ENCODE peak calls at places on chromosomes 1 and 21, in four cellular contexts. C is stimulated activated CD4-positive, alpha-beta T cell treated with anti-CD3 and anti-CD28 coated beads, Interleukin-12 subunit alpha, Interleukin-12 subunit beta, amount 100 ng/mL, for 24 hours; U is central memory CD4-positive, alpha-beta T cell; S is substantia nigra. O is an unnamed sample.

GRCh38 chr1:23018661-23019093 is 591 bp upstream of the KDM1A start:
- DNase-seq in U (no peak), C (no peak), S (no peak), O (no peak)

GRCh38 chr21:15761508-15762100 is 31.8 kb downstream of the USP25 start:
- DNase-seq in S (no peak), C (no peak), U (no peak), O (no peak)

GRCh38 chr1:212147581-212148033 is 112.1 kb downstream of the DTL start:
- DNase-seq in S (no peak), C (no peak), U (no peak), O (no peak)

GRCh38 chr1:186494832-186495271 is 33.9 kb upstream of the PDC start:
- DNase-seq in S (no peak), U (no peak), C (no peak), O (no peak)

GRCh38 chr1:27658951-27659496 is 13.0 kb downstream of the IFI6 start:
- DNase-seq in C (no peak), S (no peak), U (no peak), O (peak)

GRCh38 chr1:213066363-213066762 is 15.3 kb downstream of the RPS6KC1 start:
- DNase-seq in U (no peak), S (no peak), C (no peak), O (no peak)

GRCh38 chr1:180814258-180814657 is 98.4 kb upstream of the KIAA1614 start:
- DNase-seq in U (no peak), C (no peak), S (no peak), O (no peak)

GRCh38 chr1:64497484-64497883 is 27.6 kb downstream of the CACHD1 start:
- DNase-seq in U (no peak), C (no peak), S (no peak), O (no peak)

GRCh38 chr1:112298558-112298957 is 97.5 kb upstream of the CTTNBP2NL start:
- DNase-seq in U (no peak), S (peak), C (no peak), O (no peak)